ENCODE peak calls at places on chromosomes 16 and 17, in four cellular contexts. J, L, M and E are unnamed samples.

GRCh38 chr17:32124985-32125847 is 17.1 kb upstream of the RHOT1 start:
- DNase-seq in J (no peak), L (no peak), M (no peak), E (no peak)

GRCh38 chr17:38509008-38509771 is 80.9 kb downstream of the ARHGAP23 start:
- DNase-seq in J (peak; percentile 88), L (peak; percentile 96), M (peak; percentile 92), E (peak; percentile 91)

GRCh38 chr16:88315543-88316105 is 67.1 kb upstream of the ZNF469 start:
- DNase-seq in J (peak; percentile 42), L (no peak), M (peak; percentile 55), E (peak; percentile 71)

GRCh38 chr16:67884-68789 is 4.3 kb downstream of the RHBDF1 start:
- DNase-seq in J (no peak), L (no peak), M (peak; percentile 34), E (no peak)

GRCh38 chr16:27602103-27602502 is 52.2 kb downstream of the KATNIP start:
- DNase-seq in J (no peak), L (no peak), M (no peak), E (no peak)

GRCh38 chr17:56679148-56679766 is 85.8 kb downstream of the NOG start:
- DNase-seq in J (peak; percentile 23), L (no peak), M (peak; percentile 56), E (peak; percentile 34)

GRCh38 chr17:43543300-43543699 is 2.8 kb downstream of the ETV4 start:
- DNase-seq in J (peak; percentile 28), L (no peak), M (no peak), E (no peak)

GRCh38 chr17:50128441-50129302 is 1.3 kb downstream of the SAMD14 start:
- DNase-seq in J (peak; percentile 30), L (no peak), M (peak; percentile 19), E (peak; percentile 77)

GRCh38 chr17:14303343-14304221 is 2.7 kb downstream of the HS3ST3B1 start:
- DNase-seq in J (peak; percentile 59), L (no peak), M (peak; percentile 32), E (peak; percentile 43)

GRCh38 chr17:67663445-67663844 is 54.3 kb upstream of the NOL11 start:
- DNase-seq in J (no peak), L (no peak), M (no peak), E (no peak)
- TF ChIP-seq CTCF in J (no peak), L (no peak), M (no peak), E (no peak)

GRCh38 chr16:56041556-56042140 is 149.6 kb upstream of the GNAO1 start:
- DNase-seq in J (peak; percentile 21), L (peak; percentile 60), M (no peak), E (peak; percentile 45)
- TF ChIP-seq CTCF in J (peak; percentile 46), L (no peak), M (no peak), E (peak; percentile 41)

DNA sequence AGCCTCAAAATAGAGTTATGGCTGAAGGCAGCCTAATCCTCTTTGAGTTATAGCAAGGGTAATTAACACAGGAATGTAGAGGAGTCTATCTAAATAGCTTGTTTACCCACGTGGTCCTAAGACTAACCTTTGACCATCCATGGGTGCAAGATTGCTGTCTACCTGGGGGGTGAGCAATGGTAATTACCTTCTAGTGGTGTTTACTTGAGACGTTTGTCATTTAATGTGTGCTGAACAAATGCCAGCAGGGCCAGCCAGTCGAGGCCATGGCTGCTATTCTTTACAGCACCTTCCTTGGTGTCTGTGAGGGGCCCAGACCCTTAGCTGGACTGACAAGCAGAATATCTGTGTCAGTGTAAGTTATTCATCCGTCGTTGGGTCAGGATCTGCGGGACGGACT is 13.9 kb upstream of the PRPSAP1 start:
- DNase-seq in J (no peak), L (no peak), M (no peak), E (no peak)
- TF ChIP-seq CTCF in J (no peak), L (no peak), M (no peak), E (no peak)

GRCh38 chr17:80018917-80019651 is 16.6 kb downstream of the TBC1D16 start:
- DNase-seq in J (no peak), L (no peak), M (no peak), E (no peak)
- TF ChIP-seq CTCF in J (no peak), L (no peak), M (no peak), E (no peak)

DNA sequence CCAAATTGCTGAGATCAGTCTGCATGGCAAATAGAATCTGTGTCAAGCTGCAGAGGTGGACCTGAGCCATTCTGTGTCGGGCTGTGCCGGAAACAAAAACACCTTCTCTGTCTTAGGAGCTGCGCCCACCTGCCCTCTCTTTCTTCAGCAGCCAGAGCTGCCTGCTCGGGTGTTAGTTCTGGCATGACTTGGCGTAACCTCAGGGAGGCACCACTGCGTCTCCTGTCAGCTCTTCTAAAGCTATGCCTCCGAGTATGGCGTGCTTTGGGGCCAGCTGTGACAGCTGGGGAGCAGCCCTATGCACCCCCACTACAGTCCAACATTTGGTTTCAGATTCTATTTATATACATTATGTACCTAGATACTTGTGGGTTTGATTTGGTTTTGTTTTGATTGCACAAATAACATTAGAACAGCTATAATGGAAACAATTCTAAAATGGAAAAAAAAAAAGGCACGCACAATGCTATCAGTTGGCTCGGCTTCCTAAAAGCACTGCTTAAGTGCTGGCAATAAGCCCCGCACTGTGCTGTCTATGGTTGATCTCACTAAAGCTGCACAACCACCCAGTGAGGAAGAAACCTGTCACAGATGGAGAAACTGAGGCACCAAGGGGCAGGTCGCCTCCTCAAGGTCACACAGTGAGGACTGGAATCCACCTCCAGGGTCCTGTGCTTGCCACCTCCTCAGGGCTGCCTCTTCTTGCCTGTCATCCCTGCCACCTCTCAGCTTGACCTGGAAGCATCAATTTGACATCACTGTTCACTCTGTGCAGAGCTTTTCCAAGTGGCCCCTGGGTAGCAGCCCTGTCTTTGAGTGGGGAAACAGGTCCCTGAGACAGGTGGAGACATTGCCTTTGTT is 18.7 kb upstream of the ADGRG1 start:
- DNase-seq in J (no peak), L (no peak), M (no peak), E (no peak)
- TF ChIP-seq CTCF in J (no peak), L (no peak), M (no peak), E (no peak)

DNA sequence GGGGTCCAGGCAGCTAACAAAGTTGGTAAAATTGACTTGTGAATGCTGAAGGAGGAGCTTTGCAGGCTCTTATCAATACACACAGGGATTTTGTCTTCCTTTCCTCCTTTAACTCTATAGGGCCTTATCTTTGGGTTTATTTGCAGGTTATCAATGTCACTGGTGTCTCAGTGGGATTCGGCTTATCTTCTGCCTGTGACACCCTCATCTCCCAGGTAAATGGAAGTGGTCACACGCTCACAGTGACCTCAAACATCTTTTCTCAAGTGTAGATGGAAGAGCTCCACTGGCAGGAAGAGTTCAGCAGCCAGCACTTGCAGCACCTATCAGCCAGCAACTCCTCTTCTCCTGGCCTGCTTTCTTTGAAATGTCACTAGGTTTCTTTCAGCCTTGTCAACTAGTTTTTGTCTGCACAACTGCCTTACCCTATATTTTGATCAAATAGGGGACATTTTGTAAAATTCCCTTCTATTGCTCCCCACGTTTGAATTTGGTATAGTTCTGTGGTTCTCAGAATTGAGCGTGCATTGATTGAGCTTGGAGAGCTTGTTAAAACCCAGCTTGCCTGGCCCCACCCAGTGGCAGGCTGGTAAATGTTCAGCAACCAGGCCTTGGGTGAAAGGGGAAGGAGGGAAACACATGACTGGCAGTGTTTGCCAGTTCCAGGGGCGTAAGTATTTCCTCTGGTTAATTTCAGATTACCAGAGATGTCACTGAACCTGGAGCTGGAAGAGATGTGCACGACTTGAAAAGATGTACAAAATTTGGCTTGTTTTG is 12.8 kb downstream of the SLC47A1 start:
- DNase-seq in J (no peak), L (no peak), M (no peak), E (no peak)
- TF ChIP-seq CTCF in J (no peak), L (no peak), M (no peak), E (no peak)

GRCh38 chr17:9162275-9162985 is 141.1 kb downstream of the NTN1 start:
- DNase-seq in J (peak; percentile 44), L (no peak), M (no peak), E (peak; percentile 43)
- TF ChIP-seq CTCF in J (peak; percentile 52), L (no peak), M (peak; percentile 11), E (peak; percentile 20)